ENCODE peak calls at places on chromosomes 12 and 14, in four cellular contexts. U, C, E and N are unnamed samples. For H3K36me3, the result is how much of the 10 kb centered on the place peaks cover.

GRCh38 chr12:84874125-84874824 is 38.3 kb downstream of the SLC6A15 start:
- DNase-seq in E (peak), U (peak), C (peak), N (no peak)

GRCh38 chr14:79193689-79194477 is 1017.4 kb downstream of the DIO2 start:
- DNase-seq in C (no peak), U (no peak), E (no peak), N (no peak)

GRCh38 chr12:108729612-108730336 is 1.5 kb downstream of the CORO1C start:
- DNase-seq in E (no peak), U (no peak), C (peak), N (no peak)

GRCh38 chr14:61564623-61565091 is 130.7 kb upstream of the HIF1A start:
- DNase-seq in E (peak), U (peak), C (peak), N (no peak)

GRCh38 chr12:981176-981828 is 9.7 kb upstream of the ERC1 start:
- DNase-seq in C (no peak), E (no peak), U (no peak), N (no peak)

GRCh38 chr14:91892918-91893527 is 25.7 kb upstream of the TC2N start:
- DNase-seq in U (peak), C (no peak), E (no peak), N (no peak)

GRCh38 chr12:24839268-24839791 is 109.6 kb downstream of the BCAT1 start:
- DNase-seq in E (no peak), U (no peak), C (no peak), N (no peak)

GRCh38 chr12:45191239-45191638 is 24.7 kb upstream of the ANO6 start:
- DNase-seq in E (peak), U (no peak), C (peak), N (no peak)

GRCh38 chr12:4099276-4099675 is 174.3 kb upstream of the CCND2 start:
- DNase-seq in E (no peak), U (peak), C (no peak), N (no peak)

GRCh38 chr12:30169839-30170591 is 386.3 kb upstream of the TMTC1 start:
- DNase-seq in E (no peak), C (no peak), U (peak), N (peak)

GRCh38 chr12:127588224-127588623 is 678.7 kb upstream of the TMEM132C start:
- DNase-seq in C (peak), U (peak), E (peak), N (no peak)

GRCh38 chr12:29625359-29625953 is 128.0 kb upstream of the OVCH1 start:
- DNase-seq in U (no peak), C (peak), E (peak), N (no peak)

GRCh38 chr12:2959508-2960431 is 573 bp downstream of the TEAD4 start:
- DNase-seq in C (peak), U (peak), E (peak), N (peak)

GRCh38 chr12:124395284-124395752 is 100.4 kb downstream of the RFLNA start:
- DNase-seq in E (no peak), U (no peak), C (peak), N (no peak)

GRCh38 chr14:96086032-96086431 is 46.9 kb downstream of the C14orf132 start:
- DNase-seq in U (peak), C (peak), E (peak), N (no peak)

GRCh38 chr12:96495155-96495554 is 5.8 kb downstream of the CFAP54 start:
- DNase-seq in C (no peak), E (no peak), U (no peak), N (no peak)

GRCh38 chr12:32659908-32660440 is 19.1 kb upstream of the DNM1L start:
- DNase-seq in C (peak), U (peak), E (no peak), N (no peak)

GRCh38 chr12:79366374-79366773 is 324.4 kb downstream of the PAWR start:
- DNase-seq in E (no peak), U (peak), C (no peak), N (no peak)

GRCh38 chr12:132066345-132066685 is 77.8 kb downstream of the DDX51 start:
- DNase-seq in C (peak), U (no peak), E (no peak), N (no peak)

GRCh38 chr12:101856030-101856429 is 21.4 kb upstream of the DRAM1 start:
- DNase-seq in E (no peak), U (no peak), C (no peak), N (no peak)
- H2BK5ac ChIP-seq in E (peak), U (no peak), C (no peak), N (no peak)

GRCh38 chr14:103496776-103497175 is 25.9 kb downstream of the CKB start:
- DNase-seq in E (peak), U (no peak), C (peak), N (no peak)
- H3K36me3 ChIP-seq in E (half or more), U (under half), C (under half), N (under half)

GRCh38 chr14:68759017-68759569 is 33.8 kb downstream of the ZFP36L1 start:
- DNase-seq in E (no peak), C (no peak), U (no peak), N (no peak)
- H2BK5ac ChIP-seq in E (no peak), C (no peak), U (no peak), N (no peak)

GRCh38 chr14:90747909-90748308 is 68.3 kb downstream of the TTC7B start:
- DNase-seq in U (no peak), C (no peak), E (no peak), N (no peak)
- H3K36me3 ChIP-seq in U (under half), C (under half), E (under half), N (under half)

DNA sequence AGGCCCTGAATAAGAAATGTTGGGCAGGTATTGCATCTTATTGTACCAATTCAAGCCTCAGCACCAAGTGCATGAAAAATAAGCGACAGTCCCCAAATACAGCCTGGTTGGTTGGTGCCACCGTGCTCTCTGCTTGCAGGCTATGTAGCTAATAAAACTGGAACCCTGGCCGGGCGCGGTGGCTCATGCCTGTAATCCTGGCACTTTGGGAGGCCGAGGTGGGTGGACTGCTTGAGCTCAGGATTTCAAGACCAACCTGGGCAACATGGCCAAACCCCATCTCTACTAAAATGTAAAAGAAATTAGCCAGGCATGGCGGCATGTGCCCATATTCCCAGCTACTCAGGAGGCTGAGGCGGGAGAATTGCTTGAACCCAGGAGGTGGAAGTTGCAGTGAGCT is 25.5 kb downstream of the FOXN3 start:
- DNase-seq in E (no peak), C (no peak), U (no peak), N (no peak)
- H2BK5ac ChIP-seq in E (no peak), C (no peak), U (no peak), N (peak)

DNA sequence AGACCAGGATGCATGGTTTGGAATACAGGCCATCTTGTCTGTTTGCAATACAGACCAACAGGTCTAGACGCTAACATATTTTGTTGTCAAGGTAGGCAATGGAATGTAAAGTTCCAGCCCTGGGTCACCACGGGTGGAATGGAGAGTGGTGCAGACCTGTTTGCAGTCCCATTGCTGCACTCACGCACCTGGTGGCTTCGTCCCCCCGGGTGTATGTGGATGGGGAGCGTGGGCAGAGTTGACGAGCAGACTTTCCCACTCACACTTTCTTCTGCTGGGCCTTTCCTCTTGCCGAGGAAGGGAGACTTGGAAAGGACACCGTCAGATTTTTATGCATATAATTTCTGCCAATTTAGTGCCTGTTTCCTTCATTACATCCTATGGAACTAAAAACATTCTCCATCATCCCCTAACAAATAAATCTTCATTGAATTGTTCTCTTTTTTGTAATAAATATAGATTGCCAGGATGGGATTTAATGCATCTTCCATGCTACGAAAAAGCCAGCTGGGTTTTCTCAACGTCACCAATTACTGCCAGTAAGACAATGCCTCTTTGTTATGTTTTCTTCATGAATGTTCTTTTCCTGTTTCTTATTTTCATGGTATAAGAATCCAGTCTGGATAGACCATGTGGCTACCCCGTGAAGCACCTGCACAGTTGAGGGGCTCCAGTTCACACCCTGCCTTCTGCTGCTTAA is 15.2 kb downstream of the DCAF4 start:
- DNase-seq in E (no peak), U (no peak), C (no peak), N (no peak)
- H3K36me3 ChIP-seq in E (under half), U (under half), C (half or more), N (under half)

GRCh38 chr12:130162771-130163460 is 652 bp downstream of the FZD10 start:
- DNase-seq in E (no peak), U (peak), C (no peak), N (no peak)
- H2BK5ac ChIP-seq in E (no peak), U (no peak), C (no peak), N (peak)

DNA sequence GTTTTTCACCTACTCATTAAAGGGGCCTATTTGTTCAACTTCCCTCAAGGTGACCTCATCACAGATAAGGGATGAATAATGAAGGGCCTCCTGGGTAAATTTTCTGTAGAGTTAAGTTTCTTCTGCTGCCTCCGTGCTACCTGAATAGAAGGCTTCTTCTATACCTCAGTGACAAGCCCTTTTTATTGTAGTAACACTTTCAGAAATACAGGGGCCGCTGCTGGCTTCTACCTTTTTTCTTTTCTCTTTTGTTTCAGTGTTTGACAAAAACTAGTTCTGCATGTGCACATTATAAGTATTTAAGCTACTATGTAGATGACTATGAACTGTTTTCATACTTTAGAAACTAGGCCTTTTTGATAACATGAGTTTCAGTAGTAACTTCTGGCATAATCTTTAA is 207.0 kb downstream of the NAV3 start:
- DNase-seq in C (no peak), E (no peak), U (peak), N (no peak)
- H3K36me3 ChIP-seq in C (under half), E (under half), U (under half), N (under half)

GRCh38 chr14:20682127-20682434 is 2.3 kb upstream of the RNASE4 start:
- DNase-seq in U (no peak), C (no peak), E (no peak), N (no peak)
- H2BK5ac ChIP-seq in U (no peak), C (no peak), E (peak), N (no peak)

DNA sequence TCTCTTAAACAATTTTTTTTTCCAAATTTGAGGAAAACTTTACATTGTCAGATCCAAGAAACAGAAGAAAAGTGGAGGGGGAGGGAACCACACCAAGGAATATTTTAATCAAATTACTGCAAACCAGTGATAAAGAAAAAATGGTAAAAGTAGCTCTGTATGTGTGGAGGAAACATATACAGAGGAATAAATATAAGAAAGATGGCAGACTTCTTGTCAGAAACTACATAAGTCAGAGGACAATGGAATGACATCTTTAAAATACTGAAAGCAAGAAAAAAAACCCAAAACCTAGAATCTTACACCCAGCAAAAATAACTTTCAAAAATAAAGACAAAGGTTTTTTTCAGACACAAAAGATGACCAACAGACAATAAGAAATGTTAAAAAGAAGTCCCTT is 10.2 kb upstream of the LLPH start:
- DNase-seq in C (peak), U (peak), E (no peak), N (no peak)
- H3K36me3 ChIP-seq in C (under half), U (under half), E (under half), N (under half)